ENCODE peak calls at places on chromosomes 12 and 14, in seven cellular contexts. C, F, B, I, O, J and U are unnamed samples.

GRCh38 chr14:64337901-64338615 is 43.9 kb upstream of the ESR2 start:
- DNase-seq in C (no peak), F (peak), B (peak), I (peak), O (peak), J (peak), U (peak)

GRCh38 chr14:49287004-49287403 is 299.2 kb downstream of the RPS29 start:
- DNase-seq in C (no peak), F (no peak), B (no peak), I (no peak), O (no peak), J (no peak), U (no peak)

GRCh38 chr12:64680235-64680634 is 69.9 kb downstream of the RASSF3 start:
- DNase-seq in C (no peak), F (no peak), B (no peak), I (no peak), O (no peak), J (peak), U (no peak)

GRCh38 chr12:14373202-14373601 is 7.7 kb downstream of the ATF7IP start:
- DNase-seq in C (no peak), F (no peak), B (no peak), I (no peak), O (peak), J (no peak), U (no peak)

GRCh38 chr14:76958975-76959710 is 69.4 kb downstream of the IRF2BPL start:
- DNase-seq in C (no peak), F (peak), B (no peak), I (peak), O (no peak), J (no peak), U (peak)

GRCh38 chr14:88551936-88552565 is 2.8 kb downstream of the PTPN21 start:
- DNase-seq in C (peak), F (peak), B (no peak), I (no peak), O (no peak), J (peak), U (no peak)

GRCh38 chr12:612293-612692 is 51.0 kb downstream of the NINJ2 start:
- DNase-seq in C (no peak), F (no peak), B (no peak), I (no peak), O (no peak), J (no peak), U (no peak)

GRCh38 chr14:76228138-76228537 is 76.4 kb downstream of the GPATCH2L start:
- DNase-seq in C (no peak), F (no peak), B (no peak), I (no peak), O (no peak), J (no peak), U (no peak)

GRCh38 chr12:53380797-53381738 is 1.1 kb downstream of the SP1 start:
- DNase-seq in C (no peak), F (peak), B (no peak), I (no peak), O (no peak), J (no peak), U (no peak)

GRCh38 chr12:104630230-104630670 is 173.5 kb downstream of the CHST11 start:
- DNase-seq in C (no peak), F (no peak), B (no peak), I (no peak), O (no peak), J (peak), U (no peak)

GRCh38 chr12:112762753-112763152 is 28.8 kb upstream of the RPH3A start:
- DNase-seq in C (no peak), F (no peak), B (no peak), I (no peak), O (no peak), J (no peak), U (no peak)